ENCODE peak calls at places on chromosomes 3 and 15, in eight cellular contexts. I, C, Y, M, Q, U, F and B are unnamed samples.

GRCh38 chr3:31890742-31891469 is 90.2 kb downstream of the OSBPL10 start:
- DNase-seq in I (no peak), C (no peak), Y (no peak), M (no peak), Q (no peak), U (no peak), F (no peak), B (no peak)

GRCh38 chr3:120435621-120436020 is 15.2 kb downstream of the FSTL1 start:
- DNase-seq in I (peak; percentile 34), C (no peak), Y (no peak), M (no peak), Q (peak; percentile 94), U (peak; percentile 48), F (no peak), B (no peak)

GRCh38 chr3:83092521-83093221 is 1331.2 kb upstream of the GBE1 start:
- DNase-seq in I (no peak), C (no peak), Y (no peak), M (no peak), Q (no peak), U (no peak), F (no peak), B (no peak)

GRCh38 chr3:50213383-50213782 is 8.3 kb downstream of the SLC38A3 start:
- DNase-seq in I (no peak), C (no peak), Y (no peak), M (no peak), Q (no peak), U (no peak), F (no peak), B (no peak)

GRCh38 chr3:194802125-194802433 is 116.4 kb downstream of the FAM43A start:
- DNase-seq in I (peak; percentile 37), C (no peak), Y (no peak), M (no peak), Q (no peak), U (no peak), F (no peak), B (no peak)

GRCh38 chr15:81327526-81327925 is 3.6 kb upstream of the STARD5 start:
- DNase-seq in I (no peak), C (no peak), Y (no peak), M (no peak), Q (peak; percentile 57), U (peak; percentile 98), F (no peak), B (no peak)

GRCh38 chr15:40322531-40323238 is 807 bp upstream of the INAFM2 start:
- DNase-seq in I (no peak), C (no peak), Y (no peak), M (no peak), Q (no peak), U (no peak), F (peak; percentile 70), B (no peak)

GRCh38 chr3:77254967-77255831 is 215.3 kb downstream of the ROBO2 start:
- DNase-seq in I (no peak), C (peak; percentile 69), Y (no peak), M (peak; percentile 50), Q (peak; percentile 28), U (peak; percentile 84), F (peak; percentile 69), B (peak; percentile 58)

GRCh38 chr3:194561306-194561974 is 71.8 kb downstream of the TMEM44 start:
- DNase-seq in I (no peak), C (no peak), Y (no peak), M (no peak), Q (peak; percentile 47), U (peak; percentile 51), F (no peak), B (no peak)

GRCh38 chr3:142568393-142569017 is 10.0 kb downstream of the ATR start:
- DNase-seq in I (no peak), C (no peak), Y (no peak), M (no peak), Q (no peak), U (no peak), F (no peak), B (no peak)

GRCh38 chr3:11690863-11691833 is 47.4 kb upstream of the VGLL4 start:
- DNase-seq in I (no peak), C (no peak), Y (no peak), M (no peak), Q (peak; percentile 20), U (peak; percentile 61), F (no peak), B (no peak)

GRCh38 chr3:175672119-175672689 is 813.1 kb downstream of the NAALADL2 start:
- DNase-seq in I (no peak), C (no peak), Y (no peak), M (no peak), Q (no peak), U (peak; percentile 64), F (peak; percentile 36), B (peak; percentile 6)

GRCh38 chr15:78065284-78065872 is 12.1 kb downstream of the TBC1D2B start:
- DNase-seq in I (peak; percentile 95), C (no peak), Y (peak; percentile 57), M (no peak), Q (peak; percentile 89), U (peak; percentile 100), F (no peak), B (no peak)

GRCh38 chr15:80854104-80854503 is 74.9 kb downstream of the CEMIP start:
- DNase-seq in I (no peak), C (no peak), Y (no peak), M (no peak), Q (no peak), U (no peak), F (peak; percentile 87), B (no peak)

GRCh38 chr3:45113625-45114050 is 32.5 kb downstream of the CDCP1 start:
- DNase-seq in I (no peak), C (no peak), Y (no peak), M (no peak), Q (no peak), U (no peak), F (no peak), B (no peak)

GRCh38 chr15:45048784-45049631 is 26.0 kb downstream of the SORD start:
- DNase-seq in I (no peak), C (no peak), Y (no peak), M (no peak), Q (no peak), U (peak; percentile 45), F (peak; percentile 71), B (no peak)

GRCh38 chr3:32113566-32113965 is 7.1 kb downstream of the GPD1L start:
- DNase-seq in I (no peak), C (no peak), Y (no peak), M (no peak), Q (no peak), U (no peak), F (no peak), B (no peak)

GRCh38 chr3:154252759-154253638 is 71.3 kb downstream of the DHX36 start:
- DNase-seq in I (peak; percentile 96), C (peak; percentile 90), Y (peak; percentile 92), M (peak; percentile 93), Q (peak; percentile 58), U (peak; percentile 95), F (peak; percentile 89), B (peak; percentile 84)

GRCh38 chr3:157134620-157135191 is 25.2 kb downstream of the CCNL1 start:
- DNase-seq in I (no peak), C (no peak), Y (no peak), M (no peak), Q (no peak), U (no peak), F (no peak), B (no peak)

GRCh38 chr3:124768812-124769211 is 38.6 kb downstream of the UMPS start:
- DNase-seq in I (no peak), C (peak; percentile 68), Y (no peak), M (no peak), Q (no peak), U (peak; percentile 43), F (no peak), B (peak; percentile 70)

GRCh38 chr15:62118446-62118964 is 46.6 kb downstream of the C2CD4B start:
- DNase-seq in I (no peak), C (no peak), Y (no peak), M (no peak), Q (peak; percentile 12), U (peak; percentile 12), F (no peak), B (no peak)

GRCh38 chr3:59251899-59252298 is 202.1 kb upstream of the CFAP20DC start:
- DNase-seq in I (no peak), C (no peak), Y (no peak), M (no peak), Q (no peak), U (no peak), F (no peak), B (no peak)

GRCh38 chr3:35784162-35784561 is 144.8 kb downstream of the ARPP21 start:
- DNase-seq in I (no peak), C (no peak), Y (no peak), M (no peak), Q (no peak), U (no peak), F (peak; percentile 10), B (no peak)

GRCh38 chr3:188294113-188294512 is 140.2 kb downstream of the LPP start:
- DNase-seq in I (no peak), C (no peak), Y (no peak), M (no peak), Q (no peak), U (no peak), F (no peak), B (no peak)

GRCh38 chr3:122916580-122916979 is 111.0 kb downstream of the SEMA5B start:
- DNase-seq in I (no peak), C (no peak), Y (no peak), M (no peak), Q (no peak), U (no peak), F (no peak), B (no peak)

GRCh38 chr3:100650651-100651611 is 41.5 kb downstream of the ADGRG7 start:
- DNase-seq in I (no peak), C (no peak), Y (no peak), M (no peak), Q (peak; percentile 26), U (peak; percentile 80), F (no peak), B (no peak)

GRCh38 chr15:80153900-80154299 is 1.1 kb downstream of the FAH start:
- DNase-seq in I (no peak), C (no peak), Y (no peak), M (no peak), Q (no peak), U (peak; percentile 21), F (no peak), B (no peak)

GRCh38 chr3:14550651-14551611 is 10.8 kb upstream of the GRIP2 start:
- DNase-seq in I (no peak), C (no peak), Y (peak; percentile 61), M (no peak), Q (no peak), U (no peak), F (peak; percentile 7), B (no peak)

GRCh38 chr3:152301745-152302181 is 33.0 kb downstream of the MBNL1 start:
- DNase-seq in I (no peak), C (no peak), Y (no peak), M (no peak), Q (no peak), U (no peak), F (no peak), B (no peak)

GRCh38 chr3:4494807-4495200 is 1.7 kb downstream of the ITPR1 start:
- DNase-seq in I (no peak), C (no peak), Y (no peak), M (no peak), Q (no peak), U (no peak), F (no peak), B (no peak)